ENCODE peak calls at places on chromosomes 13 and 19, in six cellular contexts. U is cardiac fibroblast, Y is Calu3, X is HFFc6, O is GM23338, D is type B pancreatic cell. S is an unnamed sample.

GRCh38 chr13:59877933-59878332 is 285.8 kb downstream of the DIAPH3 start:
- DNase-seq in U (peak), Y (no peak), X (peak), O (no peak), D (no peak), S (no peak)

GRCh38 chr19:16266586-16266942 is 58.1 kb upstream of the KLF2 start:
- DNase-seq in U (no peak), Y (no peak), X (no peak), O (no peak), D (no peak), S (no peak)

GRCh38 chr13:102587916-102588315 is 8.9 kb upstream of the TPP2 start:
- DNase-seq in U (no peak), Y (no peak), X (no peak), O (no peak), D (no peak), S (no peak)

GRCh38 chr13:51083706-51084105 is 27.4 kb downstream of the C13orf42 start:
- DNase-seq in U (no peak), Y (no peak), X (no peak), O (no peak), D (no peak), S (no peak)

GRCh38 chr19:44807652-44808462 is 1.0 kb upstream of the BCAM start:
- DNase-seq in U (peak), Y (peak), X (no peak), O (peak), D (no peak), S (no peak)

GRCh38 chr13:84400711-84401110 is 518.4 kb upstream of the SLITRK1 start:
- DNase-seq in U (peak), Y (no peak), X (peak), O (no peak), D (no peak), S (no peak)

GRCh38 chr19:34288381-34288780 is 34.0 kb downstream of the GARRE1 start:
- DNase-seq in U (no peak), Y (no peak), X (no peak), O (no peak), D (no peak), S (no peak)

GRCh38 chr19:34506026-34506370 is 24.4 kb downstream of the WTIP start:
- DNase-seq in U (no peak), Y (no peak), X (no peak), O (no peak), D (no peak), S (no peak)

GRCh38 chr19:37079238-37079637 is 1.0 kb downstream of the ZNF420 start:
- DNase-seq in U (no peak), Y (no peak), X (no peak), O (no peak), D (no peak), S (no peak)

GRCh38 chr19:40533508-40533907 is 43.2 kb upstream of the SHKBP1 start:
- DNase-seq in U (no peak), Y (no peak), X (no peak), O (peak), D (no peak), S (no peak)
- TF ChIP-seq CTCF in U (peak), Y (no peak), X (peak), O (peak), D (no peak), S (peak)

GRCh38 chr13:113349491-113349890 is 14.4 kb downstream of the GRTP1 start:
- DNase-seq in U (no peak), Y (no peak), X (no peak), O (no peak), D (no peak), S (no peak)

GRCh38 chr13:113349050-113349449 is 14.9 kb downstream of the GRTP1 start:
- DNase-seq in U (no peak), Y (no peak), X (no peak), O (no peak), D (no peak), S (no peak)

GRCh38 chr13:113351514-113352026 is 12.4 kb downstream of the GRTP1 start:
- DNase-seq in U (no peak), Y (no peak), X (no peak), O (no peak), D (no peak), S (no peak)

GRCh38 chr13:113350938-113351335 is 13.0 kb downstream of the GRTP1 start:
- DNase-seq in U (no peak), Y (no peak), X (no peak), O (no peak), D (no peak), S (no peak)

GRCh38 chr13:113350065-113350937 is 13.6 kb downstream of the GRTP1 start:
- DNase-seq in U (no peak), Y (no peak), X (no peak), O (no peak), D (no peak), S (no peak)
- TF ChIP-seq CTCF in U (no peak), Y (no peak), X (no peak), O (peak), D (no peak), S (no peak)

GRCh38 chr13:44646044-44646443 is 69.9 kb upstream of the TSC22D1 start:
- DNase-seq in U (no peak), Y (no peak), X (no peak), O (no peak), D (no peak), S (no peak)

GRCh38 chr13:44649834-44650233 is 73.7 kb upstream of the TSC22D1 start:
- DNase-seq in U (no peak), Y (no peak), X (no peak), O (no peak), D (no peak), S (no peak)

GRCh38 chr13:44651209-44651608 is 75.1 kb upstream of the TSC22D1 start:
- DNase-seq in U (no peak), Y (no peak), X (no peak), O (peak), D (no peak), S (no peak)

GRCh38 chr13:44649118-44649455 is 73.0 kb upstream of the TSC22D1 start:
- DNase-seq in U (no peak), Y (no peak), X (no peak), O (peak), D (no peak), S (no peak)

GRCh38 chr13:44648392-44649117 is 72.4 kb upstream of the TSC22D1 start:
- DNase-seq in U (peak), Y (no peak), X (no peak), O (peak), D (no peak), S (no peak)
- TF ChIP-seq CTCF in U (peak), Y (peak), X (peak), O (peak), D (peak), S (peak)

GRCh38 chr13:71285700-71286099 is 581.3 kb downstream of the DACH1 start:
- DNase-seq in U (no peak), Y (peak), X (no peak), O (peak), D (no peak), S (no peak)
- TF ChIP-seq CTCF in U (no peak), Y (no peak), X (no peak), O (peak), D (peak), S (peak)

GRCh38 chr19:50432658-50433057 is at the start of gene MYBPC2:
- DNase-seq in U (peak), Y (peak), X (no peak), O (peak), D (no peak), S (no peak)
- TF ChIP-seq CTCF in U (no peak), Y (no peak), X (no peak), O (no peak), D (no peak), S (no peak)

S was measured in osteocyte.